ENCODE peak calls at places on chromosome 7, in five cellular contexts. One of them, this sample, is unnamed.

GRCh38 chr7:24972991-24973390 is 7.0 kb downstream of the OSBPL3 start:
- DNase-seq in stimulated activated CD4-positive, alpha-beta T cell treated with anti-CD3 and anti-CD28 coated beads, Interleukin-15, amount 100 ng/mL, for 1 hour: no peak
- DNase-seq in heart left ventricle: no peak
- DNase-seq in WERI-Rb-1: no peak
- DNase-seq in NCI-H1092: no peak
- DNase-seq in this sample: no peak

GRCh38 chr7:30931161-30931926 is 19.7 kb downstream of the AQP1 start:
- DNase-seq in stimulated activated CD4-positive, alpha-beta T cell treated with anti-CD3 and anti-CD28 coated beads, Interleukin-15, amount 100 ng/mL, for 1 hour: no peak
- DNase-seq in heart left ventricle: peak
- DNase-seq in WERI-Rb-1: no peak
- DNase-seq in NCI-H1092: no peak
- DNase-seq in this sample: no peak

GRCh38 chr7:111887734-111888133 is 318.5 kb downstream of the DOCK4 start:
- DNase-seq in stimulated activated CD4-positive, alpha-beta T cell treated with anti-CD3 and anti-CD28 coated beads, Interleukin-15, amount 100 ng/mL, for 1 hour: no peak
- DNase-seq in heart left ventricle: no peak
- DNase-seq in WERI-Rb-1: no peak
- DNase-seq in NCI-H1092: no peak
- DNase-seq in this sample: no peak

GRCh38 chr7:116277070-116277469 is 66.7 kb downstream of the TES start:
- DNase-seq in stimulated activated CD4-positive, alpha-beta T cell treated with anti-CD3 and anti-CD28 coated beads, Interleukin-15, amount 100 ng/mL, for 1 hour: no peak
- DNase-seq in heart left ventricle: no peak
- DNase-seq in WERI-Rb-1: no peak
- DNase-seq in NCI-H1092: no peak
- DNase-seq in this sample: no peak

GRCh38 chr7:2873686-2874551 is 29.8 kb upstream of the GNA12 start:
- DNase-seq in stimulated activated CD4-positive, alpha-beta T cell treated with anti-CD3 and anti-CD28 coated beads, Interleukin-15, amount 100 ng/mL, for 1 hour: no peak
- DNase-seq in heart left ventricle: no peak
- DNase-seq in WERI-Rb-1: no peak
- DNase-seq in NCI-H1092: no peak
- DNase-seq in this sample: no peak

GRCh38 chr7:124762611-124763143 is 2.9 kb downstream of the GPR37 start:
- DNase-seq in stimulated activated CD4-positive, alpha-beta T cell treated with anti-CD3 and anti-CD28 coated beads, Interleukin-15, amount 100 ng/mL, for 1 hour: no peak
- DNase-seq in heart left ventricle: no peak
- DNase-seq in WERI-Rb-1: no peak
- DNase-seq in NCI-H1092: no peak
- DNase-seq in this sample: no peak

GRCh38 chr7:79965946-79966345 is 168.7 kb upstream of the GNAI1 start:
- DNase-seq in stimulated activated CD4-positive, alpha-beta T cell treated with anti-CD3 and anti-CD28 coated beads, Interleukin-15, amount 100 ng/mL, for 1 hour: no peak
- DNase-seq in heart left ventricle: no peak
- DNase-seq in WERI-Rb-1: peak
- DNase-seq in NCI-H1092: no peak
- DNase-seq in this sample: no peak

GRCh38 chr7:20225384-20225783 is 8.2 kb upstream of the MACC1 start:
- DNase-seq in stimulated activated CD4-positive, alpha-beta T cell treated with anti-CD3 and anti-CD28 coated beads, Interleukin-15, amount 100 ng/mL, for 1 hour: no peak
- DNase-seq in heart left ventricle: no peak
- DNase-seq in WERI-Rb-1: no peak
- DNase-seq in NCI-H1092: no peak
- DNase-seq in this sample: no peak

GRCh38 chr7:142927085-142927745 is 6.3 kb downstream of the TRPV5 start:
- DNase-seq in stimulated activated CD4-positive, alpha-beta T cell treated with anti-CD3 and anti-CD28 coated beads, Interleukin-15, amount 100 ng/mL, for 1 hour: no peak
- DNase-seq in heart left ventricle: no peak
- DNase-seq in WERI-Rb-1: no peak
- DNase-seq in NCI-H1092: no peak
- DNase-seq in this sample: no peak

GRCh38 chr7:38535013-38535412 is 96.2 kb downstream of the AMPH start:
- DNase-seq in stimulated activated CD4-positive, alpha-beta T cell treated with anti-CD3 and anti-CD28 coated beads, Interleukin-15, amount 100 ng/mL, for 1 hour: no peak
- DNase-seq in heart left ventricle: no peak
- DNase-seq in WERI-Rb-1: no peak
- DNase-seq in NCI-H1092: no peak
- DNase-seq in this sample: no peak

GRCh38 chr7:74656421-74656910 is 1.1 kb upstream of the GTF2I start:
- DNase-seq in stimulated activated CD4-positive, alpha-beta T cell treated with anti-CD3 and anti-CD28 coated beads, Interleukin-15, amount 100 ng/mL, for 1 hour: peak
- DNase-seq in heart left ventricle: peak
- DNase-seq in WERI-Rb-1: peak
- DNase-seq in NCI-H1092: peak
- DNase-seq in this sample: no peak

GRCh38 chr7:48875300-48875916 is 48.9 kb upstream of the CDC14C start:
- DNase-seq in stimulated activated CD4-positive, alpha-beta T cell treated with anti-CD3 and anti-CD28 coated beads, Interleukin-15, amount 100 ng/mL, for 1 hour: no peak
- DNase-seq in heart left ventricle: peak
- DNase-seq in WERI-Rb-1: peak
- DNase-seq in NCI-H1092: peak
- DNase-seq in this sample: no peak

GRCh38 chr7:108138911-108139310 is 8.8 kb upstream of the LAMB4 start:
- DNase-seq in stimulated activated CD4-positive, alpha-beta T cell treated with anti-CD3 and anti-CD28 coated beads, Interleukin-15, amount 100 ng/mL, for 1 hour: no peak
- DNase-seq in heart left ventricle: no peak
- DNase-seq in WERI-Rb-1: no peak
- DNase-seq in NCI-H1092: no peak
- DNase-seq in this sample: no peak

GRCh38 chr7:76310102-76310957 is 7.9 kb downstream of the HSPB1 start:
- DNase-seq in stimulated activated CD4-positive, alpha-beta T cell treated with anti-CD3 and anti-CD28 coated beads, Interleukin-15, amount 100 ng/mL, for 1 hour: no peak
- DNase-seq in heart left ventricle: peak
- DNase-seq in WERI-Rb-1: no peak
- DNase-seq in NCI-H1092: peak
- DNase-seq in this sample: peak

GRCh38 chr7:66145404-66145843 is 30.8 kb downstream of the CRCP start:
- DNase-seq in stimulated activated CD4-positive, alpha-beta T cell treated with anti-CD3 and anti-CD28 coated beads, Interleukin-15, amount 100 ng/mL, for 1 hour: no peak
- DNase-seq in heart left ventricle: peak
- DNase-seq in WERI-Rb-1: no peak
- DNase-seq in NCI-H1092: no peak
- DNase-seq in this sample: no peak

GRCh38 chr7:41085244-41085643 is 617.6 kb downstream of the INHBA start:
- DNase-seq in stimulated activated CD4-positive, alpha-beta T cell treated with anti-CD3 and anti-CD28 coated beads, Interleukin-15, amount 100 ng/mL, for 1 hour: no peak
- DNase-seq in heart left ventricle: no peak
- DNase-seq in WERI-Rb-1: no peak
- DNase-seq in NCI-H1092: no peak
- DNase-seq in this sample: no peak

GRCh38 chr7:77258014-77258413 is 58.4 kb upstream of the FGL2 start:
- DNase-seq in stimulated activated CD4-positive, alpha-beta T cell treated with anti-CD3 and anti-CD28 coated beads, Interleukin-15, amount 100 ng/mL, for 1 hour: no peak
- DNase-seq in heart left ventricle: no peak
- DNase-seq in WERI-Rb-1: peak
- DNase-seq in NCI-H1092: no peak
- DNase-seq in this sample: no peak

GRCh38 chr7:1787241-1787640 is 117.2 kb downstream of the ELFN1 start:
- DNase-seq in stimulated activated CD4-positive, alpha-beta T cell treated with anti-CD3 and anti-CD28 coated beads, Interleukin-15, amount 100 ng/mL, for 1 hour: no peak
- DNase-seq in heart left ventricle: no peak
- DNase-seq in WERI-Rb-1: no peak
- DNase-seq in NCI-H1092: no peak
- DNase-seq in this sample: no peak

GRCh38 chr7:75962607-75963382 is 31.6 kb downstream of the TMEM120A start:
- DNase-seq in stimulated activated CD4-positive, alpha-beta T cell treated with anti-CD3 and anti-CD28 coated beads, Interleukin-15, amount 100 ng/mL, for 1 hour: no peak
- DNase-seq in heart left ventricle: no peak
- DNase-seq in WERI-Rb-1: no peak
- DNase-seq in NCI-H1092: no peak
- DNase-seq in this sample: no peak

This sample was measured in gastrocnemius medialis.